ENCODE peak calls at places on chromosome 7, in nine cellular contexts. C is stimulated activated naive B cell treated with anti-CD40 and anti-IgM and Interleukin-4, amounts not matched to agents 10 μg/mL and 1 μg/mL and 100 μg/mL, for 72 hours; N is skeletal muscle cell; E is NCI-H1092 treated with DMSO at 0.1 percent for 48 hours; D is activated CD4-positive, alpha-beta T cell treated with anti-CD3 and anti-CD28 coated beads for 48 hours; M is stimulated activated CD4-positive, alpha-beta T cell treated with anti-CD3 and anti-CD28 coated beads, Interleukin-12 subunit alpha, Interleukin-12 subunit beta, amount 100 ng/mL, for 48 hours; X is RWPE1; K is nephron progenitor cell; Z is GM06990. P is an unnamed sample.

GRCh38 chr7:95105627-95106026 is 198.2 kb downstream of the PPP1R9A start:
- DNase-seq in E (no peak), K (no peak), D (no peak), M (no peak), N (no peak), C (no peak), X (no peak), Z (no peak), P (no peak)

GRCh38 chr7:46169384-46169755 is 248.3 kb upstream of the IGFBP3 start:
- DNase-seq in X (no peak), M (no peak), Z (no peak), E (no peak), N (no peak), D (no peak), C (no peak), K (no peak), P (no peak)

GRCh38 chr7:134463751-134464150 is 4.9 kb upstream of the AKR1B1 start:
- DNase-seq in K (no peak), Z (no peak), C (no peak), E (no peak), D (no peak), N (no peak), X (no peak), M (no peak), P (no peak)

GRCh38 chr7:22860784-22861482 is 38.3 kb upstream of the TOMM7 start:
- DNase-seq in E (no peak), C (no peak), M (no peak), N (no peak), Z (no peak), X (no peak), K (no peak), D (peak), P (no peak)

GRCh38 chr7:106737202-106737562 is 76.2 kb upstream of the CCDC71L start:
- DNase-seq in D (no peak), M (no peak), Z (no peak), E (no peak), C (no peak), K (no peak), X (peak), N (no peak), P (no peak)

GRCh38 chr7:39969431-39969830 is 19.4 kb downstream of the CDK13 start:
- DNase-seq in N (no peak), E (no peak), Z (no peak), C (no peak), X (no peak), K (no peak), D (no peak), M (no peak), P (no peak)

GRCh38 chr7:107179326-107180163 is 10.7 kb downstream of the HBP1 start:
- DNase-seq in Z (no peak), C (no peak), X (peak), E (no peak), K (no peak), N (no peak), D (peak), M (no peak), P (no peak)

GRCh38 chr7:22255342-22255741 is 101.6 kb downstream of the RAPGEF5 start:
- DNase-seq in X (no peak), E (no peak), C (no peak), K (no peak), Z (no peak), D (peak), M (no peak), N (no peak), P (no peak)

GRCh38 chr7:84204655-84205054 is 10.1 kb upstream of the SEMA3A start:
- DNase-seq in M (no peak), X (no peak), D (no peak), K (no peak), Z (no peak), N (peak), E (no peak), C (no peak), P (no peak)

GRCh38 chr7:128906766-128907559 is 3.5 kb downstream of the KCP start:
- DNase-seq in Z (no peak), X (no peak), C (no peak), E (no peak), K (no peak), M (no peak), D (no peak), N (no peak), P (no peak)

GRCh38 chr7:81887098-81887497 is 117.3 kb upstream of the HGF start:
- DNase-seq in M (no peak), N (no peak), C (no peak), X (no peak), D (no peak), Z (peak), E (peak), K (no peak), P (no peak)

GRCh38 chr7:150848561-150849115 is 3.7 kb upstream of the AOC1 start:
- DNase-seq in E (no peak), K (no peak), Z (no peak), M (no peak), D (no peak), X (no peak), N (no peak), C (no peak), P (no peak)

GRCh38 chr7:38561166-38561565 is 70.0 kb downstream of the AMPH start:
- DNase-seq in C (no peak), E (no peak), K (no peak), N (no peak), D (no peak), M (no peak), X (peak), Z (no peak), P (no peak)

GRCh38 chr7:87886875-87887274 is 10.6 kb downstream of the DBF4 start:
- DNase-seq in Z (no peak), N (no peak), M (no peak), E (peak), D (no peak), X (no peak), K (no peak), C (no peak), P (no peak)

GRCh38 chr7:87574630-87575029 is 26.1 kb downstream of the ABCB1 start:
- DNase-seq in Z (no peak), D (no peak), M (no peak), C (no peak), E (no peak), K (no peak), X (peak), N (peak), P (peak)

GRCh38 chr7:46908770-46909169 is 673.1 kb downstream of the TNS3 start:
- DNase-seq in K (no peak), Z (no peak), E (no peak), X (peak), D (no peak), N (peak), M (no peak), C (no peak), P (no peak)

GRCh38 chr7:79055722-79056415 is 397.6 kb downstream of the MAGI2 start:
- DNase-seq in E (no peak), K (no peak), D (no peak), X (no peak), N (no peak), C (no peak), M (no peak), Z (no peak), P (no peak)

GRCh38 chr7:158023157-158023556 is 564.5 kb downstream of the PTPRN2 start:
- DNase-seq in M (no peak), Z (no peak), E (no peak), N (no peak), C (no peak), D (no peak), X (no peak), K (no peak), P (no peak)

GRCh38 chr7:29410981-29411380 is 152.7 kb upstream of the PRR15 start:
- DNase-seq in N (no peak), D (no peak), K (no peak), M (no peak), E (no peak), C (no peak), Z (no peak), X (no peak), P (no peak)

GRCh38 chr7:46654546-46655443 is 733.7 kb upstream of the IGFBP3 start:
- DNase-seq in E (no peak), N (no peak), Z (no peak), X (peak), K (no peak), M (no peak), D (no peak), C (no peak), P (no peak)

GRCh38 chr7:111292026-111292430 is 201.1 kb downstream of the LRRN3 start:
- DNase-seq in K (no peak), N (peak), E (peak), D (no peak), M (no peak), Z (no peak), C (no peak), X (no peak), P (no peak)

GRCh38 chr7:97004931-97005763 is at the start of gene DLX6:
- DNase-seq in D (peak), C (no peak), N (no peak), K (peak), M (peak), Z (no peak), E (peak), X (peak), P (peak)

P was measured in GM13977.